ENCODE peak calls at places on chromosomes 13 and 19, in five cellular contexts. One of them, this sample, is unnamed.

GRCh38 chr13:98563071-98563470 is 13.8 kb downstream of the STK24 start:
- DNase-seq in suprapubic skin: no peak
- DNase-seq in transverse colon: no peak
- DNase-seq in HCT116: no peak
- DNase-seq in endothelial cell of umbilical vein: no peak
- DNase-seq in this sample: no peak

GRCh38 chr19:15426485-15427349 is 7.9 kb upstream of the AKAP8L start:
- DNase-seq in HCT116: no peak
- DNase-seq in transverse colon: no peak
- DNase-seq in suprapubic skin: no peak
- DNase-seq in endothelial cell of umbilical vein: no peak
- DNase-seq in this sample: no peak

GRCh38 chr13:23392925-23393645 is 40.4 kb downstream of the SACS start:
- DNase-seq in suprapubic skin: no peak
- DNase-seq in transverse colon: no peak
- DNase-seq in HCT116: no peak
- DNase-seq in endothelial cell of umbilical vein: no peak
- DNase-seq in this sample: no peak

GRCh38 chr19:46173886-46174475 is 25.9 kb downstream of the IGFL2 start:
- DNase-seq in HCT116: no peak
- DNase-seq in suprapubic skin: no peak
- DNase-seq in transverse colon: no peak
- DNase-seq in endothelial cell of umbilical vein: no peak
- DNase-seq in this sample: no peak

GRCh38 chr19:2250765-2251576 is 1.8 kb downstream of the AMH start:
- DNase-seq in HCT116: no peak
- DNase-seq in endothelial cell of umbilical vein: no peak
- DNase-seq in transverse colon: no peak
- DNase-seq in suprapubic skin: no peak
- DNase-seq in this sample: no peak

GRCh38 chr19:2318923-2319322 is 9.5 kb downstream of the LSM7 start:
- DNase-seq in HCT116: no peak
- DNase-seq in endothelial cell of umbilical vein: no peak
- DNase-seq in suprapubic skin: no peak
- DNase-seq in transverse colon: no peak
- DNase-seq in this sample: no peak

GRCh38 chr19:7004313-7004931 is 16.8 kb downstream of the MBD3L2B start:
- DNase-seq in HCT116: peak
- DNase-seq in transverse colon: no peak
- DNase-seq in endothelial cell of umbilical vein: peak
- DNase-seq in suprapubic skin: no peak
- DNase-seq in this sample: no peak

GRCh38 chr19:4409123-4409933 is 6.9 kb downstream of the CHAF1A start:
- DNase-seq in HCT116: no peak
- DNase-seq in suprapubic skin: no peak
- DNase-seq in endothelial cell of umbilical vein: no peak
- DNase-seq in transverse colon: no peak
- DNase-seq in this sample: no peak

GRCh38 chr19:39199025-39199424 is 2.3 kb downstream of the NCCRP1 start:
- DNase-seq in HCT116: no peak
- DNase-seq in endothelial cell of umbilical vein: peak
- DNase-seq in transverse colon: no peak
- DNase-seq in suprapubic skin: no peak
- DNase-seq in this sample: no peak

GRCh38 chr19:14580623-14581237 is 2.2 kb upstream of the CLEC17A start:
- DNase-seq in HCT116: no peak
- DNase-seq in suprapubic skin: no peak
- DNase-seq in transverse colon: no peak
- DNase-seq in endothelial cell of umbilical vein: no peak
- DNase-seq in this sample: no peak

GRCh38 chr13:98741741-98742435 is 10.6 kb downstream of the SLC15A1 start:
- DNase-seq in suprapubic skin: no peak
- DNase-seq in transverse colon: no peak
- DNase-seq in endothelial cell of umbilical vein: no peak
- DNase-seq in HCT116: no peak
- DNase-seq in this sample: no peak

GRCh38 chr13:53782400-53783030 is 753.9 kb downstream of the OLFM4 start:
- DNase-seq in endothelial cell of umbilical vein: peak
- DNase-seq in suprapubic skin: no peak
- DNase-seq in transverse colon: no peak
- DNase-seq in HCT116: no peak
- DNase-seq in this sample: no peak

GRCh38 chr19:52716578-52716977 is 18.3 kb downstream of the ZNF611 start:
- DNase-seq in suprapubic skin: no peak
- DNase-seq in HCT116: no peak
- DNase-seq in transverse colon: no peak
- DNase-seq in endothelial cell of umbilical vein: no peak
- DNase-seq in this sample: no peak

GRCh38 chr13:108734676-108735075 is 105.3 kb downstream of the MYO16 start:
- DNase-seq in HCT116: peak
- DNase-seq in suprapubic skin: no peak
- DNase-seq in transverse colon: no peak
- DNase-seq in endothelial cell of umbilical vein: no peak
- DNase-seq in this sample: no peak

GRCh38 chr19:35208121-35208520 is 20.4 kb downstream of the FAM187B start:
- DNase-seq in transverse colon: no peak
- DNase-seq in suprapubic skin: no peak
- DNase-seq in endothelial cell of umbilical vein: no peak
- DNase-seq in HCT116: no peak
- DNase-seq in this sample: no peak

GRCh38 chr19:55930996-55931515 is 1.1 kb downstream of the NLRP13 start:
- DNase-seq in transverse colon: no peak
- DNase-seq in HCT116: no peak
- DNase-seq in suprapubic skin: no peak
- DNase-seq in endothelial cell of umbilical vein: no peak
- DNase-seq in this sample: peak

GRCh38 chr13:23871616-23872220 is 17.5 kb downstream of the MIPEP start:
- DNase-seq in HCT116: no peak
- DNase-seq in transverse colon: no peak
- DNase-seq in endothelial cell of umbilical vein: peak
- DNase-seq in suprapubic skin: no peak
- DNase-seq in this sample: no peak

GRCh38 chr13:23044906-23045305 is 135.9 kb upstream of the SGCG start:
- DNase-seq in HCT116: no peak
- DNase-seq in endothelial cell of umbilical vein: no peak
- DNase-seq in suprapubic skin: no peak
- DNase-seq in transverse colon: no peak
- DNase-seq in this sample: no peak

GRCh38 chr19:24099829-24100228 is 12.8 kb downstream of the ZNF254 start:
- DNase-seq in transverse colon: no peak
- DNase-seq in endothelial cell of umbilical vein: no peak
- DNase-seq in suprapubic skin: no peak
- DNase-seq in HCT116: no peak
- DNase-seq in this sample: no peak

GRCh38 chr13:32033744-32034143 is 2.2 kb downstream of the FRY start:
- DNase-seq in endothelial cell of umbilical vein: peak
- DNase-seq in suprapubic skin: no peak
- DNase-seq in HCT116: no peak
- DNase-seq in transverse colon: no peak
- DNase-seq in this sample: no peak

GRCh38 chr13:107271226-107271625 is 703.3 kb upstream of the ARGLU1 start:
- DNase-seq in HCT116: no peak
- DNase-seq in endothelial cell of umbilical vein: peak
- DNase-seq in suprapubic skin: no peak
- DNase-seq in transverse colon: no peak
- DNase-seq in this sample: no peak

GRCh38 chr19:58033741-58034475 is at the start of gene ZSCAN1:
- DNase-seq in suprapubic skin: peak
- DNase-seq in transverse colon: peak
- DNase-seq in HCT116: no peak
- DNase-seq in endothelial cell of umbilical vein: peak
- DNase-seq in this sample: peak

GRCh38 chr19:44596428-44597130 is 16.8 kb upstream of the IGSF23 start:
- DNase-seq in endothelial cell of umbilical vein: no peak
- DNase-seq in suprapubic skin: no peak
- DNase-seq in transverse colon: peak
- DNase-seq in HCT116: no peak
- DNase-seq in this sample: no peak

GRCh38 chr13:69904784-69905183 is 202.8 kb upstream of the ATXN8OS start:
- DNase-seq in HCT116: no peak
- DNase-seq in suprapubic skin: no peak
- DNase-seq in endothelial cell of umbilical vein: no peak
- DNase-seq in transverse colon: no peak
- DNase-seq in this sample: no peak

GRCh38 chr13:26872444-26873173 is 112.0 kb upstream of the GPR12 start:
- DNase-seq in transverse colon: peak
- DNase-seq in HCT116: peak
- DNase-seq in suprapubic skin: no peak
- DNase-seq in endothelial cell of umbilical vein: peak
- DNase-seq in this sample: no peak

GRCh38 chr13:103788061-103788652 is 721.9 kb upstream of the SLC10A2 start:
- DNase-seq in HCT116: no peak
- DNase-seq in transverse colon: no peak
- DNase-seq in suprapubic skin: no peak
- DNase-seq in endothelial cell of umbilical vein: peak
- DNase-seq in this sample: no peak

GRCh38 chr19:1768248-1768647 is 14.9 kb downstream of the ONECUT3 start:
- DNase-seq in endothelial cell of umbilical vein: no peak
- DNase-seq in HCT116: no peak
- DNase-seq in suprapubic skin: no peak
- DNase-seq in transverse colon: peak
- DNase-seq in this sample: no peak

GRCh38 chr19:37506387-37507166 is at the start of gene ZNF793:
- DNase-seq in endothelial cell of umbilical vein: peak
- DNase-seq in transverse colon: peak
- DNase-seq in suprapubic skin: peak
- DNase-seq in HCT116: no peak
- DNase-seq in this sample: peak

GRCh38 chr19:45772130-45772880 is 3.3 kb upstream of the SIX5 start:
- DNase-seq in transverse colon: no peak
- DNase-seq in suprapubic skin: peak
- DNase-seq in endothelial cell of umbilical vein: no peak
- DNase-seq in HCT116: no peak
- DNase-seq in this sample: no peak

GRCh38 chr19:12733369-12733896 is 1.1 kb downstream of the TRIR start:
- DNase-seq in endothelial cell of umbilical vein: peak
- DNase-seq in suprapubic skin: no peak
- DNase-seq in HCT116: no peak
- DNase-seq in transverse colon: no peak
- DNase-seq in this sample: no peak
- TF ChIP-seq CTCF in endothelial cell of umbilical vein: peak
- TF ChIP-seq CTCF in suprapubic skin: peak
- TF ChIP-seq CTCF in HCT116: no peak
- TF ChIP-seq CTCF in transverse colon: peak
- TF ChIP-seq CTCF in this sample: peak

GRCh38 chr13:25292301-25292700 is 5.0 kb upstream of the MTMR6 start:
- DNase-seq in HCT116: no peak
- DNase-seq in suprapubic skin: no peak
- DNase-seq in transverse colon: no peak
- DNase-seq in endothelial cell of umbilical vein: no peak
- DNase-seq in this sample: no peak
- TF ChIP-seq POLR2AphosphoS5 in HCT116: no peak
- TF ChIP-seq POLR2AphosphoS5 in suprapubic skin: no peak
- TF ChIP-seq POLR2AphosphoS5 in transverse colon: no peak
- TF ChIP-seq POLR2AphosphoS5 in endothelial cell of umbilical vein: no peak
- TF ChIP-seq POLR2AphosphoS5 in this sample: no peak

GRCh38 chr19:53915000-53915399 is 5.9 kb downstream of the CACNG7 start:
- DNase-seq in suprapubic skin: no peak
- DNase-seq in transverse colon: no peak
- DNase-seq in endothelial cell of umbilical vein: no peak
- DNase-seq in HCT116: no peak
- DNase-seq in this sample: no peak
- TF ChIP-seq CTCF in suprapubic skin: no peak
- TF ChIP-seq CTCF in transverse colon: no peak
- TF ChIP-seq CTCF in endothelial cell of umbilical vein: no peak
- TF ChIP-seq CTCF in HCT116: no peak
- TF ChIP-seq CTCF in this sample: no peak

DNA sequence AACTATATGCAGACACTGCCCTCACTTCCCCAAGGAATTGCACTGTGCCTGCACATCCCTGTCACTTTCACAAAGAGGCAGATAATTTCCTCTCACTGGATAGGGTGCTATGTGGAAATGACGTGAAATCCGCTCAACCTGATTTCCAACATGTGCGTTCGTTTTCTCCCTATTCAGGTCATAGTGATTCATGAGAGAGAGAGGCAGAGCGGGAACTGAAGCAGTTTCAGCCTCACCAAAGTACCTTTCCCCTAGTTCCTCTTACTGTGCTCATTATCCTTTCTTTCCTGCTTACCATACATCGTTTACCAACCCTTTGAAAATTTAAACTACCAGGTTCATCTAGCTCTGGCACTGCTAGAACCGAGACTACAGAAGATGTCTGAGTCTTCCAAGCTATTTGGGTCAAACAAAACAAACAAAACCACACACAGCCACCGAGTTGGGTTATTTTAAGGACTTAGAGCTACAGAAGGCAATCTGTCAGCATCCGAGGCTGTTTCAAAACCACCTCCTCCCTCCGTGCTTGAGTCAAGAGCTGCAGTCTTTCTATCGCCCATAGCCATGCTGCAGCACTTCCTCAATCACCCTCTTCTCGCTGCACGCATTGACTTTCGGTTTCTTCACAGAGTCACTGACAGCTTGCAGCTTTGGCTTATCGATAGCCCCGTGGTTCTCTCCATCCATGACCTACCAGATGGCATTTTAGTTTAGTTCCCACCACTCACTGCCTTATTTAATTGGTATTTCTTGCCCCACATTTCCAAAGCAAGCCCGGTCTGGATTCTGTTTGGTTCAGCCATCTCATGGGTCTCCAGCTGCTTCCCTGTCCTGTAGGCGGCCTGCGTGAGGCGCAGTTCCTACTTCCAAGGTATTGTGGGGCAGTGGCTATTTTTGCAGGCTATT is 1395.8 kb downstream of the EFNB2 start:
- DNase-seq in suprapubic skin: no peak
- DNase-seq in transverse colon: peak
- DNase-seq in HCT116: peak
- DNase-seq in endothelial cell of umbilical vein: peak
- DNase-seq in this sample: no peak
- TF ChIP-seq POLR2AphosphoS5 in suprapubic skin: no peak
- TF ChIP-seq POLR2AphosphoS5 in transverse colon: no peak
- TF ChIP-seq POLR2AphosphoS5 in HCT116: peak
- TF ChIP-seq POLR2AphosphoS5 in endothelial cell of umbilical vein: no peak
- TF ChIP-seq POLR2AphosphoS5 in this sample: no peak

DNA sequence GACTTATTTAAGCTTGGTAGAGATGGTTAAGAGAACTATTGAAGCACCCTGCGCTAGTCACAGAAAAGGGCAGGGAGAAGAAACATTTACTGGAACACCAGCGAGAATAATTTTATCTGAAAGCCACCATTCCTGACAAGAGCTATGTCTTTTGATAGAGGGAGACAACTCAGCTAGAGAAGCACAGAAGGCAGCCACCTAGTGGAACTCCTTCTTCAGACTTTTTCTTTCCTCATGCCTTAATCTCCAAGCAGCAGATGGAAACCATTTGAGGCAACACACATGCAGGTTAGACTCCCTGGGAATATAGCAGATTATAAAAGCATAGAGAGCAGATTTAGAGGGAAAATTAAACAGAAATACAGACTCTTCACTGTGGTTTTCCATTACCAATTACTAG is 813.4 kb downstream of the SLITRK6 start:
- DNase-seq in HCT116: no peak
- DNase-seq in transverse colon: no peak
- DNase-seq in suprapubic skin: no peak
- DNase-seq in endothelial cell of umbilical vein: no peak
- DNase-seq in this sample: no peak
- TF ChIP-seq CTCF in HCT116: no peak
- TF ChIP-seq CTCF in transverse colon: no peak
- TF ChIP-seq CTCF in suprapubic skin: no peak
- TF ChIP-seq CTCF in endothelial cell of umbilical vein: no peak
- TF ChIP-seq CTCF in this sample: no peak